ENCODE peak calls at places on chromosomes 3 and 15, in nine cellular contexts. One of them, this sample, is unnamed.

GRCh38 chr3:126714921-126715320 is 10.9 kb downstream of the CHCHD6 start:
- DNase-seq in activated CD4-positive, alpha-beta T cell treated with anti-CD3 and anti-CD28 coated beads, Interleukin-2, amount 10 ng/mL, durations not matched to agents 7 days and 5 days: no peak
- DNase-seq in heart left ventricle: no peak
- DNase-seq in stimulated activated CD4-positive, alpha-beta T cell treated with anti-CD3 and anti-CD28 coated beads, Interleukin-1b, Interleukin-23, amount 100 ng/mL, for 24 hours: no peak
- DNase-seq in effector memory CD8-positive, alpha-beta T cell: no peak
- DNase-seq in T-helper 9 cell: no peak
- DNase-seq in right atrium auricular region: no peak
- DNase-seq in DMS153: no peak
- DNase-seq in NCI-H1092 treated with DMSO at 0.1 percent for 48 hours: no peak
- DNase-seq in this sample: no peak

GRCh38 chr3:127805026-127805753 is 17.1 kb downstream of the MGLL start:
- DNase-seq in heart left ventricle: no peak
- DNase-seq in activated CD4-positive, alpha-beta T cell treated with anti-CD3 and anti-CD28 coated beads, Interleukin-2, amount 10 ng/mL, durations not matched to agents 7 days and 5 days: no peak
- DNase-seq in DMS153: no peak
- DNase-seq in NCI-H1092 treated with DMSO at 0.1 percent for 48 hours: no peak
- DNase-seq in right atrium auricular region: no peak
- DNase-seq in stimulated activated CD4-positive, alpha-beta T cell treated with anti-CD3 and anti-CD28 coated beads, Interleukin-1b, Interleukin-23, amount 100 ng/mL, for 24 hours: no peak
- DNase-seq in T-helper 9 cell: no peak
- DNase-seq in effector memory CD8-positive, alpha-beta T cell: no peak
- DNase-seq in this sample: no peak

GRCh38 chr3:161104561-161105551 is at the start of gene B3GALNT1:
- DNase-seq in DMS153: no peak
- DNase-seq in stimulated activated CD4-positive, alpha-beta T cell treated with anti-CD3 and anti-CD28 coated beads, Interleukin-1b, Interleukin-23, amount 100 ng/mL, for 24 hours: no peak
- DNase-seq in effector memory CD8-positive, alpha-beta T cell: no peak
- DNase-seq in NCI-H1092 treated with DMSO at 0.1 percent for 48 hours: peak; percentile 61
- DNase-seq in T-helper 9 cell: no peak
- DNase-seq in heart left ventricle: peak; percentile 52
- DNase-seq in right atrium auricular region: no peak
- DNase-seq in activated CD4-positive, alpha-beta T cell treated with anti-CD3 and anti-CD28 coated beads, Interleukin-2, amount 10 ng/mL, durations not matched to agents 7 days and 5 days: peak; percentile 35
- DNase-seq in this sample: peak; percentile 67

GRCh38 chr3:12748477-12748876 is 10.6 kb downstream of the TMEM40 start:
- DNase-seq in effector memory CD8-positive, alpha-beta T cell: no peak
- DNase-seq in activated CD4-positive, alpha-beta T cell treated with anti-CD3 and anti-CD28 coated beads, Interleukin-2, amount 10 ng/mL, durations not matched to agents 7 days and 5 days: no peak
- DNase-seq in right atrium auricular region: no peak
- DNase-seq in T-helper 9 cell: no peak
- DNase-seq in stimulated activated CD4-positive, alpha-beta T cell treated with anti-CD3 and anti-CD28 coated beads, Interleukin-1b, Interleukin-23, amount 100 ng/mL, for 24 hours: no peak
- DNase-seq in DMS153: no peak
- DNase-seq in NCI-H1092 treated with DMSO at 0.1 percent for 48 hours: no peak
- DNase-seq in heart left ventricle: no peak
- DNase-seq in this sample: no peak

GRCh38 chr3:31502803-31503221 is 29.9 kb upstream of the STT3B start:
- DNase-seq in stimulated activated CD4-positive, alpha-beta T cell treated with anti-CD3 and anti-CD28 coated beads, Interleukin-1b, Interleukin-23, amount 100 ng/mL, for 24 hours: no peak
- DNase-seq in heart left ventricle: no peak
- DNase-seq in NCI-H1092 treated with DMSO at 0.1 percent for 48 hours: no peak
- DNase-seq in activated CD4-positive, alpha-beta T cell treated with anti-CD3 and anti-CD28 coated beads, Interleukin-2, amount 10 ng/mL, durations not matched to agents 7 days and 5 days: no peak
- DNase-seq in effector memory CD8-positive, alpha-beta T cell: peak; percentile 11
- DNase-seq in T-helper 9 cell: no peak
- DNase-seq in DMS153: no peak
- DNase-seq in right atrium auricular region: no peak
- DNase-seq in this sample: no peak

GRCh38 chr3:128490650-128491070 is 2.3 kb downstream of the GATA2 start:
- DNase-seq in stimulated activated CD4-positive, alpha-beta T cell treated with anti-CD3 and anti-CD28 coated beads, Interleukin-1b, Interleukin-23, amount 100 ng/mL, for 24 hours: no peak
- DNase-seq in effector memory CD8-positive, alpha-beta T cell: no peak
- DNase-seq in NCI-H1092 treated with DMSO at 0.1 percent for 48 hours: no peak
- DNase-seq in T-helper 9 cell: no peak
- DNase-seq in DMS153: no peak
- DNase-seq in activated CD4-positive, alpha-beta T cell treated with anti-CD3 and anti-CD28 coated beads, Interleukin-2, amount 10 ng/mL, durations not matched to agents 7 days and 5 days: no peak
- DNase-seq in right atrium auricular region: no peak
- DNase-seq in heart left ventricle: no peak
- DNase-seq in this sample: no peak

GRCh38 chr3:179599531-179599930 is 4.9 kb downstream of the MRPL47 start:
- DNase-seq in NCI-H1092 treated with DMSO at 0.1 percent for 48 hours: no peak
- DNase-seq in heart left ventricle: no peak
- DNase-seq in activated CD4-positive, alpha-beta T cell treated with anti-CD3 and anti-CD28 coated beads, Interleukin-2, amount 10 ng/mL, durations not matched to agents 7 days and 5 days: no peak
- DNase-seq in effector memory CD8-positive, alpha-beta T cell: no peak
- DNase-seq in T-helper 9 cell: no peak
- DNase-seq in stimulated activated CD4-positive, alpha-beta T cell treated with anti-CD3 and anti-CD28 coated beads, Interleukin-1b, Interleukin-23, amount 100 ng/mL, for 24 hours: no peak
- DNase-seq in right atrium auricular region: no peak
- DNase-seq in DMS153: no peak
- DNase-seq in this sample: no peak

GRCh38 chr3:155809181-155809580 is 3.1 kb upstream of the C3orf33 start:
- DNase-seq in heart left ventricle: no peak
- DNase-seq in T-helper 9 cell: no peak
- DNase-seq in effector memory CD8-positive, alpha-beta T cell: no peak
- DNase-seq in stimulated activated CD4-positive, alpha-beta T cell treated with anti-CD3 and anti-CD28 coated beads, Interleukin-1b, Interleukin-23, amount 100 ng/mL, for 24 hours: no peak
- DNase-seq in NCI-H1092 treated with DMSO at 0.1 percent for 48 hours: no peak
- DNase-seq in activated CD4-positive, alpha-beta T cell treated with anti-CD3 and anti-CD28 coated beads, Interleukin-2, amount 10 ng/mL, durations not matched to agents 7 days and 5 days: no peak
- DNase-seq in DMS153: no peak
- DNase-seq in right atrium auricular region: no peak
- DNase-seq in this sample: no peak

GRCh38 chr15:77569647-77570186 is 63.0 kb downstream of the LINGO1 start:
- DNase-seq in T-helper 9 cell: no peak
- DNase-seq in effector memory CD8-positive, alpha-beta T cell: no peak
- DNase-seq in activated CD4-positive, alpha-beta T cell treated with anti-CD3 and anti-CD28 coated beads, Interleukin-2, amount 10 ng/mL, durations not matched to agents 7 days and 5 days: no peak
- DNase-seq in NCI-H1092 treated with DMSO at 0.1 percent for 48 hours: peak; percentile 42
- DNase-seq in DMS153: no peak
- DNase-seq in stimulated activated CD4-positive, alpha-beta T cell treated with anti-CD3 and anti-CD28 coated beads, Interleukin-1b, Interleukin-23, amount 100 ng/mL, for 24 hours: no peak
- DNase-seq in right atrium auricular region: no peak
- DNase-seq in heart left ventricle: no peak
- DNase-seq in this sample: no peak

GRCh38 chr15:65082303-65082958 is 5.9 kb downstream of the KBTBD13 start:
- DNase-seq in right atrium auricular region: no peak
- DNase-seq in activated CD4-positive, alpha-beta T cell treated with anti-CD3 and anti-CD28 coated beads, Interleukin-2, amount 10 ng/mL, durations not matched to agents 7 days and 5 days: peak; percentile 47
- DNase-seq in DMS153: no peak
- DNase-seq in T-helper 9 cell: no peak
- DNase-seq in effector memory CD8-positive, alpha-beta T cell: no peak
- DNase-seq in stimulated activated CD4-positive, alpha-beta T cell treated with anti-CD3 and anti-CD28 coated beads, Interleukin-1b, Interleukin-23, amount 100 ng/mL, for 24 hours: no peak
- DNase-seq in NCI-H1092 treated with DMSO at 0.1 percent for 48 hours: no peak
- DNase-seq in heart left ventricle: no peak
- DNase-seq in this sample: no peak

GRCh38 chr15:75191235-75191634 is 10.4 kb upstream of the C15orf39 start:
- DNase-seq in right atrium auricular region: no peak
- DNase-seq in heart left ventricle: no peak
- DNase-seq in NCI-H1092 treated with DMSO at 0.1 percent for 48 hours: no peak
- DNase-seq in effector memory CD8-positive, alpha-beta T cell: no peak
- DNase-seq in T-helper 9 cell: no peak
- DNase-seq in DMS153: no peak
- DNase-seq in stimulated activated CD4-positive, alpha-beta T cell treated with anti-CD3 and anti-CD28 coated beads, Interleukin-1b, Interleukin-23, amount 100 ng/mL, for 24 hours: no peak
- DNase-seq in activated CD4-positive, alpha-beta T cell treated with anti-CD3 and anti-CD28 coated beads, Interleukin-2, amount 10 ng/mL, durations not matched to agents 7 days and 5 days: no peak
- DNase-seq in this sample: no peak

GRCh38 chr15:89707577-89707976 is 17.0 kb downstream of the WDR93 start:
- DNase-seq in effector memory CD8-positive, alpha-beta T cell: no peak
- DNase-seq in NCI-H1092 treated with DMSO at 0.1 percent for 48 hours: no peak
- DNase-seq in right atrium auricular region: no peak
- DNase-seq in DMS153: no peak
- DNase-seq in activated CD4-positive, alpha-beta T cell treated with anti-CD3 and anti-CD28 coated beads, Interleukin-2, amount 10 ng/mL, durations not matched to agents 7 days and 5 days: no peak
- DNase-seq in T-helper 9 cell: no peak
- DNase-seq in stimulated activated CD4-positive, alpha-beta T cell treated with anti-CD3 and anti-CD28 coated beads, Interleukin-1b, Interleukin-23, amount 100 ng/mL, for 24 hours: no peak
- DNase-seq in heart left ventricle: no peak
- DNase-seq in this sample: no peak

GRCh38 chr3:57556459-57557087 is 499 bp downstream of the PDE12 start:
- DNase-seq in T-helper 9 cell: peak; percentile 22
- DNase-seq in DMS153: no peak
- DNase-seq in stimulated activated CD4-positive, alpha-beta T cell treated with anti-CD3 and anti-CD28 coated beads, Interleukin-1b, Interleukin-23, amount 100 ng/mL, for 24 hours: no peak
- DNase-seq in heart left ventricle: no peak
- DNase-seq in NCI-H1092 treated with DMSO at 0.1 percent for 48 hours: no peak
- DNase-seq in activated CD4-positive, alpha-beta T cell treated with anti-CD3 and anti-CD28 coated beads, Interleukin-2, amount 10 ng/mL, durations not matched to agents 7 days and 5 days: peak; percentile 42
- DNase-seq in right atrium auricular region: no peak
- DNase-seq in effector memory CD8-positive, alpha-beta T cell: peak; percentile 22
- DNase-seq in this sample: no peak

GRCh38 chr15:64285871-64286270 is 70.1 kb downstream of the CSNK1G1 start:
- DNase-seq in heart left ventricle: no peak
- DNase-seq in NCI-H1092 treated with DMSO at 0.1 percent for 48 hours: no peak
- DNase-seq in activated CD4-positive, alpha-beta T cell treated with anti-CD3 and anti-CD28 coated beads, Interleukin-2, amount 10 ng/mL, durations not matched to agents 7 days and 5 days: no peak
- DNase-seq in stimulated activated CD4-positive, alpha-beta T cell treated with anti-CD3 and anti-CD28 coated beads, Interleukin-1b, Interleukin-23, amount 100 ng/mL, for 24 hours: no peak
- DNase-seq in right atrium auricular region: no peak
- DNase-seq in DMS153: no peak
- DNase-seq in effector memory CD8-positive, alpha-beta T cell: no peak
- DNase-seq in T-helper 9 cell: no peak
- DNase-seq in this sample: no peak

GRCh38 chr3:196207159-196207832 is 3.9 kb downstream of the ZDHHC19 start:
- DNase-seq in right atrium auricular region: no peak
- DNase-seq in effector memory CD8-positive, alpha-beta T cell: peak; percentile 26
- DNase-seq in heart left ventricle: no peak
- DNase-seq in T-helper 9 cell: no peak
- DNase-seq in DMS153: no peak
- DNase-seq in stimulated activated CD4-positive, alpha-beta T cell treated with anti-CD3 and anti-CD28 coated beads, Interleukin-1b, Interleukin-23, amount 100 ng/mL, for 24 hours: no peak
- DNase-seq in activated CD4-positive, alpha-beta T cell treated with anti-CD3 and anti-CD28 coated beads, Interleukin-2, amount 10 ng/mL, durations not matched to agents 7 days and 5 days: peak; percentile 27
- DNase-seq in NCI-H1092 treated with DMSO at 0.1 percent for 48 hours: no peak
- DNase-seq in this sample: no peak

GRCh38 chr3:48140284-48140683 is 47.9 kb downstream of the CDC25A start:
- DNase-seq in effector memory CD8-positive, alpha-beta T cell: no peak
- DNase-seq in heart left ventricle: no peak
- DNase-seq in right atrium auricular region: no peak
- DNase-seq in DMS153: no peak
- DNase-seq in T-helper 9 cell: no peak
- DNase-seq in activated CD4-positive, alpha-beta T cell treated with anti-CD3 and anti-CD28 coated beads, Interleukin-2, amount 10 ng/mL, durations not matched to agents 7 days and 5 days: no peak
- DNase-seq in stimulated activated CD4-positive, alpha-beta T cell treated with anti-CD3 and anti-CD28 coated beads, Interleukin-1b, Interleukin-23, amount 100 ng/mL, for 24 hours: no peak
- DNase-seq in NCI-H1092 treated with DMSO at 0.1 percent for 48 hours: no peak
- DNase-seq in this sample: no peak

GRCh38 chr3:107240183-107241091 is 136.8 kb upstream of the CCDC54 start:
- DNase-seq in stimulated activated CD4-positive, alpha-beta T cell treated with anti-CD3 and anti-CD28 coated beads, Interleukin-1b, Interleukin-23, amount 100 ng/mL, for 24 hours: peak; percentile 48
- DNase-seq in right atrium auricular region: peak; percentile 74
- DNase-seq in activated CD4-positive, alpha-beta T cell treated with anti-CD3 and anti-CD28 coated beads, Interleukin-2, amount 10 ng/mL, durations not matched to agents 7 days and 5 days: peak; percentile 72
- DNase-seq in DMS153: no peak
- DNase-seq in NCI-H1092 treated with DMSO at 0.1 percent for 48 hours: peak; percentile 14
- DNase-seq in T-helper 9 cell: peak; percentile 64
- DNase-seq in heart left ventricle: peak; percentile 75
- DNase-seq in effector memory CD8-positive, alpha-beta T cell: peak; percentile 67
- DNase-seq in this sample: no peak

GRCh38 chr3:34619990-34620389 is 821.6 kb downstream of the PDCD6IP start:
- DNase-seq in DMS153: no peak
- DNase-seq in right atrium auricular region: no peak
- DNase-seq in T-helper 9 cell: no peak
- DNase-seq in stimulated activated CD4-positive, alpha-beta T cell treated with anti-CD3 and anti-CD28 coated beads, Interleukin-1b, Interleukin-23, amount 100 ng/mL, for 24 hours: no peak
- DNase-seq in effector memory CD8-positive, alpha-beta T cell: no peak
- DNase-seq in heart left ventricle: no peak
- DNase-seq in activated CD4-positive, alpha-beta T cell treated with anti-CD3 and anti-CD28 coated beads, Interleukin-2, amount 10 ng/mL, durations not matched to agents 7 days and 5 days: no peak
- DNase-seq in NCI-H1092 treated with DMSO at 0.1 percent for 48 hours: no peak
- DNase-seq in this sample: no peak

GRCh38 chr15:31561156-31561555 is 234.5 kb downstream of the KLF13 start:
- DNase-seq in stimulated activated CD4-positive, alpha-beta T cell treated with anti-CD3 and anti-CD28 coated beads, Interleukin-1b, Interleukin-23, amount 100 ng/mL, for 24 hours: no peak
- DNase-seq in T-helper 9 cell: no peak
- DNase-seq in activated CD4-positive, alpha-beta T cell treated with anti-CD3 and anti-CD28 coated beads, Interleukin-2, amount 10 ng/mL, durations not matched to agents 7 days and 5 days: no peak
- DNase-seq in effector memory CD8-positive, alpha-beta T cell: no peak
- DNase-seq in right atrium auricular region: no peak
- DNase-seq in DMS153: no peak
- DNase-seq in heart left ventricle: no peak
- DNase-seq in NCI-H1092 treated with DMSO at 0.1 percent for 48 hours: no peak
- DNase-seq in this sample: no peak

GRCh38 chr3:175651716-175652115 is 792.6 kb downstream of the NAALADL2 start:
- DNase-seq in stimulated activated CD4-positive, alpha-beta T cell treated with anti-CD3 and anti-CD28 coated beads, Interleukin-1b, Interleukin-23, amount 100 ng/mL, for 24 hours: no peak
- DNase-seq in activated CD4-positive, alpha-beta T cell treated with anti-CD3 and anti-CD28 coated beads, Interleukin-2, amount 10 ng/mL, durations not matched to agents 7 days and 5 days: no peak
- DNase-seq in T-helper 9 cell: no peak
- DNase-seq in effector memory CD8-positive, alpha-beta T cell: no peak
- DNase-seq in NCI-H1092 treated with DMSO at 0.1 percent for 48 hours: peak; percentile 57
- DNase-seq in heart left ventricle: no peak
- DNase-seq in right atrium auricular region: no peak
- DNase-seq in DMS153: no peak
- DNase-seq in this sample: no peak

GRCh38 chr3:131756405-131756804 is 253.6 kb upstream of the MRPL3 start:
- DNase-seq in activated CD4-positive, alpha-beta T cell treated with anti-CD3 and anti-CD28 coated beads, Interleukin-2, amount 10 ng/mL, durations not matched to agents 7 days and 5 days: no peak
- DNase-seq in right atrium auricular region: no peak
- DNase-seq in effector memory CD8-positive, alpha-beta T cell: no peak
- DNase-seq in NCI-H1092 treated with DMSO at 0.1 percent for 48 hours: no peak
- DNase-seq in stimulated activated CD4-positive, alpha-beta T cell treated with anti-CD3 and anti-CD28 coated beads, Interleukin-1b, Interleukin-23, amount 100 ng/mL, for 24 hours: no peak
- DNase-seq in heart left ventricle: no peak
- DNase-seq in DMS153: no peak
- DNase-seq in T-helper 9 cell: no peak
- DNase-seq in this sample: no peak

GRCh38 chr15:28075482-28076029 is 23.6 kb downstream of the OCA2 start:
- DNase-seq in activated CD4-positive, alpha-beta T cell treated with anti-CD3 and anti-CD28 coated beads, Interleukin-2, amount 10 ng/mL, durations not matched to agents 7 days and 5 days: no peak
- DNase-seq in stimulated activated CD4-positive, alpha-beta T cell treated with anti-CD3 and anti-CD28 coated beads, Interleukin-1b, Interleukin-23, amount 100 ng/mL, for 24 hours: no peak
- DNase-seq in effector memory CD8-positive, alpha-beta T cell: no peak
- DNase-seq in DMS153: no peak
- DNase-seq in T-helper 9 cell: no peak
- DNase-seq in right atrium auricular region: no peak
- DNase-seq in heart left ventricle: no peak
- DNase-seq in NCI-H1092 treated with DMSO at 0.1 percent for 48 hours: peak; percentile 63
- DNase-seq in this sample: no peak

GRCh38 chr15:60829416-60829815 is 350.5 kb upstream of the ICE2 start:
- DNase-seq in heart left ventricle: no peak
- DNase-seq in effector memory CD8-positive, alpha-beta T cell: no peak
- DNase-seq in DMS153: no peak
- DNase-seq in T-helper 9 cell: no peak
- DNase-seq in NCI-H1092 treated with DMSO at 0.1 percent for 48 hours: no peak
- DNase-seq in right atrium auricular region: peak; percentile 73
- DNase-seq in stimulated activated CD4-positive, alpha-beta T cell treated with anti-CD3 and anti-CD28 coated beads, Interleukin-1b, Interleukin-23, amount 100 ng/mL, for 24 hours: no peak
- DNase-seq in activated CD4-positive, alpha-beta T cell treated with anti-CD3 and anti-CD28 coated beads, Interleukin-2, amount 10 ng/mL, durations not matched to agents 7 days and 5 days: no peak
- DNase-seq in this sample: no peak

GRCh38 chr15:71201471-71201870 is 86.2 kb downstream of the THSD4 start:
- DNase-seq in activated CD4-positive, alpha-beta T cell treated with anti-CD3 and anti-CD28 coated beads, Interleukin-2, amount 10 ng/mL, durations not matched to agents 7 days and 5 days: no peak
- DNase-seq in DMS153: peak; percentile 93
- DNase-seq in NCI-H1092 treated with DMSO at 0.1 percent for 48 hours: peak; percentile 86
- DNase-seq in stimulated activated CD4-positive, alpha-beta T cell treated with anti-CD3 and anti-CD28 coated beads, Interleukin-1b, Interleukin-23, amount 100 ng/mL, for 24 hours: no peak
- DNase-seq in right atrium auricular region: no peak
- DNase-seq in effector memory CD8-positive, alpha-beta T cell: no peak
- DNase-seq in heart left ventricle: peak; percentile 21
- DNase-seq in T-helper 9 cell: no peak
- DNase-seq in this sample: peak; percentile 61

GRCh38 chr15:58053236-58054153 is 12.0 kb downstream of the ALDH1A2 start:
- DNase-seq in T-helper 9 cell: no peak
- DNase-seq in effector memory CD8-positive, alpha-beta T cell: no peak
- DNase-seq in stimulated activated CD4-positive, alpha-beta T cell treated with anti-CD3 and anti-CD28 coated beads, Interleukin-1b, Interleukin-23, amount 100 ng/mL, for 24 hours: no peak
- DNase-seq in DMS153: no peak
- DNase-seq in heart left ventricle: no peak
- DNase-seq in NCI-H1092 treated with DMSO at 0.1 percent for 48 hours: no peak
- DNase-seq in activated CD4-positive, alpha-beta T cell treated with anti-CD3 and anti-CD28 coated beads, Interleukin-2, amount 10 ng/mL, durations not matched to agents 7 days and 5 days: no peak
- DNase-seq in right atrium auricular region: no peak
- DNase-seq in this sample: no peak

GRCh38 chr15:71753346-71753745 is 57.0 kb upstream of the NR2E3 start:
- DNase-seq in stimulated activated CD4-positive, alpha-beta T cell treated with anti-CD3 and anti-CD28 coated beads, Interleukin-1b, Interleukin-23, amount 100 ng/mL, for 24 hours: no peak
- DNase-seq in effector memory CD8-positive, alpha-beta T cell: no peak
- DNase-seq in heart left ventricle: no peak
- DNase-seq in T-helper 9 cell: no peak
- DNase-seq in NCI-H1092 treated with DMSO at 0.1 percent for 48 hours: no peak
- DNase-seq in right atrium auricular region: no peak
- DNase-seq in DMS153: no peak
- DNase-seq in activated CD4-positive, alpha-beta T cell treated with anti-CD3 and anti-CD28 coated beads, Interleukin-2, amount 10 ng/mL, durations not matched to agents 7 days and 5 days: no peak
- DNase-seq in this sample: no peak

GRCh38 chr3:188111002-188111584 is 42.9 kb upstream of the LPP start:
- DNase-seq in heart left ventricle: no peak
- DNase-seq in DMS153: no peak
- DNase-seq in stimulated activated CD4-positive, alpha-beta T cell treated with anti-CD3 and anti-CD28 coated beads, Interleukin-1b, Interleukin-23, amount 100 ng/mL, for 24 hours: no peak
- DNase-seq in right atrium auricular region: no peak
- DNase-seq in NCI-H1092 treated with DMSO at 0.1 percent for 48 hours: no peak
- DNase-seq in activated CD4-positive, alpha-beta T cell treated with anti-CD3 and anti-CD28 coated beads, Interleukin-2, amount 10 ng/mL, durations not matched to agents 7 days and 5 days: no peak
- DNase-seq in T-helper 9 cell: no peak
- DNase-seq in effector memory CD8-positive, alpha-beta T cell: no peak
- DNase-seq in this sample: no peak

GRCh38 chr15:67085818-67086649 is 20.6 kb downstream of the SMAD3 start:
- DNase-seq in T-helper 9 cell: no peak
- DNase-seq in effector memory CD8-positive, alpha-beta T cell: peak; percentile 37
- DNase-seq in stimulated activated CD4-positive, alpha-beta T cell treated with anti-CD3 and anti-CD28 coated beads, Interleukin-1b, Interleukin-23, amount 100 ng/mL, for 24 hours: no peak
- DNase-seq in DMS153: no peak
- DNase-seq in heart left ventricle: no peak
- DNase-seq in right atrium auricular region: no peak
- DNase-seq in activated CD4-positive, alpha-beta T cell treated with anti-CD3 and anti-CD28 coated beads, Interleukin-2, amount 10 ng/mL, durations not matched to agents 7 days and 5 days: peak; percentile 39
- DNase-seq in NCI-H1092 treated with DMSO at 0.1 percent for 48 hours: no peak
- DNase-seq in this sample: no peak

GRCh38 chr15:92917606-92918407 is 17.7 kb downstream of the CHD2 start:
- DNase-seq in T-helper 9 cell: peak; percentile 89
- DNase-seq in heart left ventricle: peak; percentile 94
- DNase-seq in effector memory CD8-positive, alpha-beta T cell: peak; percentile 88
- DNase-seq in activated CD4-positive, alpha-beta T cell treated with anti-CD3 and anti-CD28 coated beads, Interleukin-2, amount 10 ng/mL, durations not matched to agents 7 days and 5 days: peak; percentile 96
- DNase-seq in NCI-H1092 treated with DMSO at 0.1 percent for 48 hours: peak; percentile 85
- DNase-seq in DMS153: peak; percentile 77
- DNase-seq in stimulated activated CD4-positive, alpha-beta T cell treated with anti-CD3 and anti-CD28 coated beads, Interleukin-1b, Interleukin-23, amount 100 ng/mL, for 24 hours: peak; percentile 92
- DNase-seq in right atrium auricular region: peak; percentile 99
- DNase-seq in this sample: peak; percentile 85

GRCh38 chr15:78509726-78510312 is 2.4 kb downstream of the HYKK start:
- DNase-seq in heart left ventricle: no peak
- DNase-seq in T-helper 9 cell: no peak
- DNase-seq in effector memory CD8-positive, alpha-beta T cell: no peak
- DNase-seq in NCI-H1092 treated with DMSO at 0.1 percent for 48 hours: no peak
- DNase-seq in right atrium auricular region: no peak
- DNase-seq in stimulated activated CD4-positive, alpha-beta T cell treated with anti-CD3 and anti-CD28 coated beads, Interleukin-1b, Interleukin-23, amount 100 ng/mL, for 24 hours: no peak
- DNase-seq in DMS153: peak; percentile 2
- DNase-seq in activated CD4-positive, alpha-beta T cell treated with anti-CD3 and anti-CD28 coated beads, Interleukin-2, amount 10 ng/mL, durations not matched to agents 7 days and 5 days: peak; percentile 11
- DNase-seq in this sample: no peak

GRCh38 chr15:56749982-56750381 is 16.7 kb upstream of the ZNF280D start:
- DNase-seq in activated CD4-positive, alpha-beta T cell treated with anti-CD3 and anti-CD28 coated beads, Interleukin-2, amount 10 ng/mL, durations not matched to agents 7 days and 5 days: no peak
- DNase-seq in heart left ventricle: no peak
- DNase-seq in effector memory CD8-positive, alpha-beta T cell: no peak
- DNase-seq in stimulated activated CD4-positive, alpha-beta T cell treated with anti-CD3 and anti-CD28 coated beads, Interleukin-1b, Interleukin-23, amount 100 ng/mL, for 24 hours: no peak
- DNase-seq in T-helper 9 cell: no peak
- DNase-seq in NCI-H1092 treated with DMSO at 0.1 percent for 48 hours: no peak
- DNase-seq in DMS153: no peak
- DNase-seq in right atrium auricular region: no peak
- DNase-seq in this sample: no peak